ENCODE peak calls at places on chromosomes 1 and 21, in eight cellular contexts. One of them, this sample, is unnamed.

GRCh38 chr1:193753038-193753756 is 566.8 kb upstream of the B3GALT2 start:
- DNase-seq in SK-N-SH: no peak
- DNase-seq in fibroblast of lung: no peak
- DNase-seq in BJ: no peak
- DNase-seq in colonic mucosa: no peak
- DNase-seq in testis: no peak
- DNase-seq in cardiac fibroblast: no peak
- DNase-seq in GM12865: no peak
- DNase-seq in this sample: no peak

GRCh38 chr1:169085911-169086310 is 20.6 kb upstream of the ATP1B1 start:
- DNase-seq in SK-N-SH: no peak
- DNase-seq in fibroblast of lung: no peak
- DNase-seq in BJ: no peak
- DNase-seq in colonic mucosa: no peak
- DNase-seq in testis: no peak
- DNase-seq in cardiac fibroblast: no peak
- DNase-seq in GM12865: no peak
- DNase-seq in this sample: no peak

GRCh38 chr21:45516071-45516670 is 26.1 kb downstream of the SLC19A1 start:
- DNase-seq in SK-N-SH: no peak
- DNase-seq in fibroblast of lung: no peak
- DNase-seq in BJ: no peak
- DNase-seq in colonic mucosa: no peak
- DNase-seq in testis: no peak
- DNase-seq in cardiac fibroblast: no peak
- DNase-seq in GM12865: no peak
- DNase-seq in this sample: no peak

GRCh38 chr1:24905355-24905978 is 24.6 kb downstream of the RUNX3 start:
- DNase-seq in SK-N-SH: no peak
- DNase-seq in fibroblast of lung: no peak
- DNase-seq in BJ: no peak
- DNase-seq in colonic mucosa: no peak
- DNase-seq in testis: no peak
- DNase-seq in cardiac fibroblast: no peak
- DNase-seq in GM12865: peak
- DNase-seq in this sample: no peak

GRCh38 chr1:172121071-172121717 is 279.9 kb downstream of the DNM3 start:
- DNase-seq in SK-N-SH: no peak
- DNase-seq in fibroblast of lung: no peak
- DNase-seq in BJ: no peak
- DNase-seq in colonic mucosa: no peak
- DNase-seq in testis: no peak
- DNase-seq in cardiac fibroblast: no peak
- DNase-seq in GM12865: no peak
- DNase-seq in this sample: no peak

GRCh38 chr1:190277116-190277515 is 200.5 kb downstream of the BRINP3 start:
- DNase-seq in SK-N-SH: no peak
- DNase-seq in fibroblast of lung: no peak
- DNase-seq in BJ: no peak
- DNase-seq in colonic mucosa: no peak
- DNase-seq in testis: no peak
- DNase-seq in cardiac fibroblast: no peak
- DNase-seq in GM12865: no peak
- DNase-seq in this sample: no peak

GRCh38 chr1:163173121-163173520 is 29.6 kb downstream of the RGS5 start:
- DNase-seq in SK-N-SH: no peak
- DNase-seq in fibroblast of lung: peak
- DNase-seq in BJ: no peak
- DNase-seq in colonic mucosa: no peak
- DNase-seq in testis: no peak
- DNase-seq in cardiac fibroblast: no peak
- DNase-seq in GM12865: no peak
- DNase-seq in this sample: peak

GRCh38 chr1:56193656-56194055 is 385.7 kb downstream of the PLPP3 start:
- DNase-seq in SK-N-SH: no peak
- DNase-seq in fibroblast of lung: no peak
- DNase-seq in BJ: no peak
- DNase-seq in colonic mucosa: no peak
- DNase-seq in testis: no peak
- DNase-seq in cardiac fibroblast: no peak
- DNase-seq in GM12865: no peak
- DNase-seq in this sample: no peak

GRCh38 chr1:223670458-223671159 is 5.1 kb upstream of the CAPN8 start:
- DNase-seq in SK-N-SH: peak
- DNase-seq in fibroblast of lung: peak
- DNase-seq in BJ: no peak
- DNase-seq in colonic mucosa: peak
- DNase-seq in testis: peak
- DNase-seq in cardiac fibroblast: peak
- DNase-seq in GM12865: peak
- DNase-seq in this sample: peak

GRCh38 chr1:53293123-53293522 is 34.7 kb downstream of the LRP8 start:
- DNase-seq in SK-N-SH: no peak
- DNase-seq in fibroblast of lung: no peak
- DNase-seq in BJ: no peak
- DNase-seq in colonic mucosa: no peak
- DNase-seq in testis: no peak
- DNase-seq in cardiac fibroblast: peak
- DNase-seq in GM12865: peak
- DNase-seq in this sample: no peak

GRCh38 chr1:170225735-170226524 is 80.2 kb downstream of the NTMT2 start:
- DNase-seq in SK-N-SH: no peak
- DNase-seq in fibroblast of lung: no peak
- DNase-seq in BJ: peak
- DNase-seq in colonic mucosa: no peak
- DNase-seq in testis: no peak
- DNase-seq in cardiac fibroblast: no peak
- DNase-seq in GM12865: no peak
- DNase-seq in this sample: no peak

GRCh38 chr1:48109390-48110009 is 112.3 kb upstream of the TRABD2B start:
- DNase-seq in SK-N-SH: peak
- DNase-seq in fibroblast of lung: peak
- DNase-seq in BJ: peak
- DNase-seq in colonic mucosa: peak
- DNase-seq in testis: peak
- DNase-seq in cardiac fibroblast: peak
- DNase-seq in GM12865: peak
- DNase-seq in this sample: peak

GRCh38 chr1:38451541-38451993 is 405.0 kb upstream of the POU3F1 start:
- DNase-seq in SK-N-SH: no peak
- DNase-seq in fibroblast of lung: peak
- DNase-seq in BJ: peak
- DNase-seq in colonic mucosa: no peak
- DNase-seq in testis: no peak
- DNase-seq in cardiac fibroblast: peak
- DNase-seq in GM12865: no peak
- DNase-seq in this sample: peak

GRCh38 chr1:212286437-212287131 is 1.4 kb downstream of the PPP2R5A start:
- DNase-seq in SK-N-SH: no peak
- DNase-seq in fibroblast of lung: peak
- DNase-seq in BJ: no peak
- DNase-seq in colonic mucosa: peak
- DNase-seq in testis: no peak
- DNase-seq in cardiac fibroblast: peak
- DNase-seq in GM12865: no peak
- DNase-seq in this sample: peak

GRCh38 chr1:183822081-183822611 is 17.2 kb downstream of the RGL1 start:
- DNase-seq in SK-N-SH: no peak
- DNase-seq in fibroblast of lung: peak
- DNase-seq in BJ: peak
- DNase-seq in colonic mucosa: no peak
- DNase-seq in testis: peak
- DNase-seq in cardiac fibroblast: peak
- DNase-seq in GM12865: no peak
- DNase-seq in this sample: no peak

GRCh38 chr1:23202263-23202749 is 15.0 kb downstream of the HTR1D start:
- DNase-seq in SK-N-SH: no peak
- DNase-seq in fibroblast of lung: peak
- DNase-seq in BJ: no peak
- DNase-seq in colonic mucosa: no peak
- DNase-seq in testis: no peak
- DNase-seq in cardiac fibroblast: peak
- DNase-seq in GM12865: peak
- DNase-seq in this sample: peak

GRCh38 chr21:45041351-45041805 is 33.0 kb upstream of the ADARB1 start:
- DNase-seq in SK-N-SH: no peak
- DNase-seq in fibroblast of lung: peak
- DNase-seq in BJ: peak
- DNase-seq in colonic mucosa: peak
- DNase-seq in testis: peak
- DNase-seq in cardiac fibroblast: peak
- DNase-seq in GM12865: no peak
- DNase-seq in this sample: peak

GRCh38 chr1:172255223-172255560 is 165.3 kb upstream of the C1orf105 start:
- DNase-seq in SK-N-SH: no peak
- DNase-seq in fibroblast of lung: no peak
- DNase-seq in BJ: no peak
- DNase-seq in colonic mucosa: no peak
- DNase-seq in testis: no peak
- DNase-seq in cardiac fibroblast: no peak
- DNase-seq in GM12865: no peak
- DNase-seq in this sample: no peak

GRCh38 chr1:183023146-183023600 is at the start of gene LAMC1:
- DNase-seq in SK-N-SH: peak
- DNase-seq in fibroblast of lung: peak
- DNase-seq in BJ: no peak
- DNase-seq in colonic mucosa: peak
- DNase-seq in testis: peak
- DNase-seq in cardiac fibroblast: peak
- DNase-seq in GM12865: peak
- DNase-seq in this sample: peak

GRCh38 chr1:159144571-159144970 is 26.8 kb upstream of the CADM3 start:
- DNase-seq in SK-N-SH: no peak
- DNase-seq in fibroblast of lung: no peak
- DNase-seq in BJ: no peak
- DNase-seq in colonic mucosa: no peak
- DNase-seq in testis: no peak
- DNase-seq in cardiac fibroblast: no peak
- DNase-seq in GM12865: no peak
- DNase-seq in this sample: no peak

GRCh38 chr1:159146996-159147395 is 24.4 kb upstream of the CADM3 start:
- DNase-seq in SK-N-SH: no peak
- DNase-seq in fibroblast of lung: no peak
- DNase-seq in BJ: no peak
- DNase-seq in colonic mucosa: no peak
- DNase-seq in testis: no peak
- DNase-seq in cardiac fibroblast: no peak
- DNase-seq in GM12865: no peak
- DNase-seq in this sample: no peak

GRCh38 chr1:159140474-159140873 is 30.9 kb upstream of the CADM3 start:
- DNase-seq in SK-N-SH: no peak
- DNase-seq in fibroblast of lung: no peak
- DNase-seq in BJ: no peak
- DNase-seq in colonic mucosa: no peak
- DNase-seq in testis: no peak
- DNase-seq in cardiac fibroblast: no peak
- DNase-seq in GM12865: no peak
- DNase-seq in this sample: no peak

DNA sequence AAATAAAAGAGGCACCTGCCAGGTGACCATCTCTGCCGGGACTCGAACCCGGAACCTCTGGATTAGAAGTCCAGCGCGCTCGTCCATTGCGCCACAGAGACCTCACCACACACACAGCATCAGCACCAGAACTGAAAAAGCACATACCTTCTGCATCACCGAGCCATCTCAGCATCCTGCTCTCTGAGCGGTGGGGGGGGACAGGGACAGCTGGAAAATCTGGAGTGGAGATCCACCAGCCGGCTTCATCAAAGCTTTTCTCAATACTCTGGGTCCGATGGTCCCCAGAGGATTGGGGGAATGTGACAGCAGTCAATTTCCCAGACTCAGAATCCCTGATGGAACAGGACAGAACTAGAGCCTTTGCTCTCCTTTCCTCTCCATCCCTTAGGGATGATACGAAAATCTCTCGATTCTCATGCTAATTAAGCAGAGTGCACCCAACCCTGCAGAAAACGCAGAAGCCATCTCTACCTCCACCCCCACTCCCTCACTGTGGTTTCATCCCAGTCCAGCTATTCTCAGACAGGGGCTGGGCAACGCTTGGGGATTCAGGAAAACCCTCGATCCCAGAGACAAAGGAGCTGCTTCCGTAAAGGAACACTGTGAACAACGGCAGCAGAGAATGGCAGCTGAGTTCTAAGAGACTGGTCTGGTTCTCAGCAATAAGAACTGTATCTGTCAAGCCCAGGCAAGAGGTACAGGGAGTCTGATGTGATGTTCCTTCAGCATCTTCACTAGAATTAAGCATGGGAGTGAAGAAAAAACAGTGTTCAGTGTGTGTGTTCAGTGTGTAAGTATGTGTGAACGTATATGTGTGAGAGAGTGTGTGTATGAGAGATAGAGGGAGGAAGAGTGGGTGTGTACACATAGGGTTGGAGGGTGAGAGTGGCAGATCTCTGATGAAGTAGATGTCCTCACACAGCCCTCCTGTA is 29.6 kb upstream of the CADM3 start:
- DNase-seq in SK-N-SH: peak
- DNase-seq in fibroblast of lung: peak
- DNase-seq in BJ: no peak
- DNase-seq in colonic mucosa: no peak
- DNase-seq in testis: no peak
- DNase-seq in cardiac fibroblast: peak
- DNase-seq in GM12865: peak
- DNase-seq in this sample: peak
- H3K4me3 ChIP-seq in SK-N-SH: peak
- H3K4me3 ChIP-seq in fibroblast of lung: no peak
- H3K4me3 ChIP-seq in BJ: no peak
- H3K4me3 ChIP-seq in colonic mucosa: no peak
- H3K4me3 ChIP-seq in testis: no peak
- H3K4me3 ChIP-seq in cardiac fibroblast: no peak
- H3K4me3 ChIP-seq in GM12865: no peak
- H3K4me3 ChIP-seq in this sample: peak

GRCh38 chr1:32755098-32755809 is 52.7 kb upstream of the SYNC start:
- DNase-seq in SK-N-SH: no peak
- DNase-seq in fibroblast of lung: peak
- DNase-seq in BJ: no peak
- DNase-seq in colonic mucosa: no peak
- DNase-seq in testis: no peak
- DNase-seq in cardiac fibroblast: no peak
- DNase-seq in GM12865: no peak
- DNase-seq in this sample: no peak
- H3K4me3 ChIP-seq in SK-N-SH: no peak
- H3K4me3 ChIP-seq in fibroblast of lung: no peak
- H3K4me3 ChIP-seq in BJ: peak
- H3K4me3 ChIP-seq in colonic mucosa: no peak
- H3K4me3 ChIP-seq in testis: peak
- H3K4me3 ChIP-seq in cardiac fibroblast: peak
- H3K4me3 ChIP-seq in GM12865: no peak
- H3K4me3 ChIP-seq in this sample: peak

GRCh38 chr1:13764533-13764932 is 64.5 kb downstream of the PRDM2 start:
- DNase-seq in SK-N-SH: no peak
- DNase-seq in fibroblast of lung: peak
- DNase-seq in BJ: no peak
- DNase-seq in colonic mucosa: no peak
- DNase-seq in testis: no peak
- DNase-seq in cardiac fibroblast: peak
- DNase-seq in GM12865: no peak
- DNase-seq in this sample: peak
- H3K4me3 ChIP-seq in SK-N-SH: no peak
- H3K4me3 ChIP-seq in fibroblast of lung: no peak
- H3K4me3 ChIP-seq in BJ: no peak
- H3K4me3 ChIP-seq in colonic mucosa: no peak
- H3K4me3 ChIP-seq in testis: no peak
- H3K4me3 ChIP-seq in cardiac fibroblast: no peak
- H3K4me3 ChIP-seq in GM12865: no peak
- H3K4me3 ChIP-seq in this sample: no peak

GRCh38 chr1:151157067-151157531 is 650 bp downstream of the TNFAIP8L2 start:
- DNase-seq in SK-N-SH: no peak
- DNase-seq in fibroblast of lung: no peak
- DNase-seq in BJ: no peak
- DNase-seq in colonic mucosa: no peak
- DNase-seq in testis: no peak
- DNase-seq in cardiac fibroblast: no peak
- DNase-seq in GM12865: peak
- DNase-seq in this sample: no peak
- H3K4me3 ChIP-seq in SK-N-SH: no peak
- H3K4me3 ChIP-seq in fibroblast of lung: no peak
- H3K4me3 ChIP-seq in BJ: no peak
- H3K4me3 ChIP-seq in colonic mucosa: peak
- H3K4me3 ChIP-seq in testis: no peak
- H3K4me3 ChIP-seq in cardiac fibroblast: no peak
- H3K4me3 ChIP-seq in GM12865: peak
- H3K4me3 ChIP-seq in this sample: no peak